ENCODE peak calls at places on chromosomes 6 and 20, in five cellular contexts. One of them, this sample, is unnamed.

GRCh38 chr20:35286077-35286898 is 1.7 kb upstream of the EIF6 start:
- DNase-seq in ovary: no peak
- DNase-seq in breast epithelium: no peak
- DNase-seq in HepG2: peak
- DNase-seq in brain microvascular endothelial cell: no peak
- DNase-seq in this sample: no peak

GRCh38 chr6:7433211-7433610 is 43.6 kb downstream of the RIOK1 start:
- DNase-seq in ovary: no peak
- DNase-seq in HepG2: no peak
- DNase-seq in brain microvascular endothelial cell: no peak
- DNase-seq in breast epithelium: no peak
- DNase-seq in this sample: no peak

GRCh38 chr20:63859166-63859699 is 2.1 kb upstream of the ABHD16B start:
- DNase-seq in HepG2: no peak
- DNase-seq in breast epithelium: no peak
- DNase-seq in brain microvascular endothelial cell: no peak
- DNase-seq in ovary: no peak
- DNase-seq in this sample: no peak

GRCh38 chr20:419556-420168 is 11.6 kb downstream of the RBCK1 start:
- DNase-seq in HepG2: no peak
- DNase-seq in ovary: no peak
- DNase-seq in brain microvascular endothelial cell: no peak
- DNase-seq in breast epithelium: no peak
- DNase-seq in this sample: no peak

GRCh38 chr20:49433387-49433786 is 49.1 kb downstream of the KCNB1 start:
- DNase-seq in brain microvascular endothelial cell: no peak
- DNase-seq in ovary: no peak
- DNase-seq in breast epithelium: no peak
- DNase-seq in HepG2: no peak
- DNase-seq in this sample: no peak

GRCh38 chr6:15244605-15245360 is 1.1 kb upstream of the JARID2 start:
- DNase-seq in HepG2: peak
- DNase-seq in breast epithelium: peak
- DNase-seq in ovary: peak
- DNase-seq in brain microvascular endothelial cell: no peak
- DNase-seq in this sample: peak

GRCh38 chr20:20711413-20711812 is 1.0 kb downstream of the RALGAPA2 start:
- DNase-seq in breast epithelium: no peak
- DNase-seq in ovary: no peak
- DNase-seq in HepG2: no peak
- DNase-seq in brain microvascular endothelial cell: no peak
- DNase-seq in this sample: no peak

GRCh38 chr20:37120497-37120896 is 24.7 kb upstream of the RBL1 start:
- DNase-seq in HepG2: no peak
- DNase-seq in brain microvascular endothelial cell: no peak
- DNase-seq in ovary: no peak
- DNase-seq in breast epithelium: no peak
- DNase-seq in this sample: no peak

GRCh38 chr6:3363296-3364025 is 93.4 kb downstream of the SLC22A23 start:
- DNase-seq in ovary: no peak
- DNase-seq in brain microvascular endothelial cell: no peak
- DNase-seq in HepG2: peak
- DNase-seq in breast epithelium: peak
- DNase-seq in this sample: peak

GRCh38 chr20:46111028-46111835 is 6.9 kb upstream of the CD40 start:
- DNase-seq in HepG2: no peak
- DNase-seq in ovary: no peak
- DNase-seq in breast epithelium: no peak
- DNase-seq in brain microvascular endothelial cell: no peak
- DNase-seq in this sample: no peak

GRCh38 chr6:38262041-38262440 is 377.7 kb downstream of the BTBD9 start:
- DNase-seq in HepG2: peak
- DNase-seq in ovary: no peak
- DNase-seq in breast epithelium: no peak
- DNase-seq in brain microvascular endothelial cell: peak
- DNase-seq in this sample: peak

GRCh38 chr6:89978749-89979145 is 84.5 kb downstream of the GJA10 start:
- DNase-seq in brain microvascular endothelial cell: no peak
- DNase-seq in HepG2: no peak
- DNase-seq in breast epithelium: no peak
- DNase-seq in ovary: no peak
- DNase-seq in this sample: no peak

GRCh38 chr6:43628392-43629103 is 516 bp downstream of the GTPBP2 start:
- DNase-seq in brain microvascular endothelial cell: peak
- DNase-seq in breast epithelium: peak
- DNase-seq in ovary: peak
- DNase-seq in HepG2: peak
- DNase-seq in this sample: peak

GRCh38 chr20:764255-764654 is 4.0 kb downstream of the SLC52A3 start:
- DNase-seq in breast epithelium: no peak
- DNase-seq in HepG2: no peak
- DNase-seq in brain microvascular endothelial cell: no peak
- DNase-seq in ovary: no peak
- DNase-seq in this sample: no peak

GRCh38 chr20:23125625-23126191 is 39.6 kb upstream of the CD93 start:
- DNase-seq in ovary: no peak
- DNase-seq in HepG2: no peak
- DNase-seq in breast epithelium: no peak
- DNase-seq in brain microvascular endothelial cell: peak
- DNase-seq in this sample: no peak

GRCh38 chr6:159267165-159267564 is 98.0 kb downstream of the FNDC1 start:
- DNase-seq in breast epithelium: no peak
- DNase-seq in brain microvascular endothelial cell: peak
- DNase-seq in HepG2: no peak
- DNase-seq in ovary: no peak
- DNase-seq in this sample: peak

GRCh38 chr20:63372971-63373885 is 12.1 kb upstream of the CHRNA4 start:
- DNase-seq in brain microvascular endothelial cell: no peak
- DNase-seq in HepG2: no peak
- DNase-seq in ovary: no peak
- DNase-seq in breast epithelium: no peak
- DNase-seq in this sample: no peak

GRCh38 chr6:79586548-79586947 is 44.6 kb upstream of the SH3BGRL2 start:
- DNase-seq in brain microvascular endothelial cell: peak
- DNase-seq in breast epithelium: no peak
- DNase-seq in ovary: no peak
- DNase-seq in HepG2: peak
- DNase-seq in this sample: peak

GRCh38 chr6:130010387-130010786 is 8.0 kb upstream of the L3MBTL3 start:
- DNase-seq in HepG2: no peak
- DNase-seq in brain microvascular endothelial cell: no peak
- DNase-seq in breast epithelium: no peak
- DNase-seq in ovary: no peak
- DNase-seq in this sample: no peak

GRCh38 chr6:145406733-145407256 is 328.5 kb downstream of the EPM2A start:
- DNase-seq in ovary: no peak
- DNase-seq in HepG2: no peak
- DNase-seq in breast epithelium: no peak
- DNase-seq in brain microvascular endothelial cell: no peak
- DNase-seq in this sample: no peak

GRCh38 chr6:36136034-36136433 is 5.7 kb downstream of the MAPK13 start:
- DNase-seq in ovary: no peak
- DNase-seq in breast epithelium: no peak
- DNase-seq in brain microvascular endothelial cell: no peak
- DNase-seq in HepG2: no peak
- DNase-seq in this sample: no peak

GRCh38 chr20:62049342-62050165 is 16.1 kb downstream of the TAF4 start:
- DNase-seq in brain microvascular endothelial cell: no peak
- DNase-seq in ovary: no peak
- DNase-seq in breast epithelium: no peak
- DNase-seq in HepG2: no peak
- DNase-seq in this sample: no peak

GRCh38 chr6:35139924-35140524 is 1.1 kb downstream of the TCP11 start:
- DNase-seq in brain microvascular endothelial cell: peak
- DNase-seq in breast epithelium: no peak
- DNase-seq in HepG2: peak
- DNase-seq in ovary: peak
- DNase-seq in this sample: peak

GRCh38 chr6:88814909-88815308 is 148.5 kb downstream of the RNGTT start:
- DNase-seq in ovary: no peak
- DNase-seq in breast epithelium: no peak
- DNase-seq in HepG2: peak
- DNase-seq in brain microvascular endothelial cell: no peak
- DNase-seq in this sample: peak

GRCh38 chr6:38110407-38111025 is 291.0 kb downstream of the ZFAND3 start:
- DNase-seq in ovary: no peak
- DNase-seq in breast epithelium: no peak
- DNase-seq in brain microvascular endothelial cell: no peak
- DNase-seq in HepG2: no peak
- DNase-seq in this sample: no peak

GRCh38 chr20:15482525-15482924 is 1090.7 kb downstream of the KIF16B start:
- DNase-seq in breast epithelium: no peak
- DNase-seq in brain microvascular endothelial cell: no peak
- DNase-seq in HepG2: no peak
- DNase-seq in ovary: no peak
- DNase-seq in this sample: no peak
- TF ChIP-seq CTCF in breast epithelium: no peak
- TF ChIP-seq CTCF in brain microvascular endothelial cell: no peak
- TF ChIP-seq CTCF in HepG2: no peak
- TF ChIP-seq CTCF in ovary: no peak
- TF ChIP-seq CTCF in this sample: no peak

GRCh38 chr20:4119854-4120209 is 104.5 kb upstream of the RNF24 start:
- DNase-seq in breast epithelium: no peak
- DNase-seq in brain microvascular endothelial cell: no peak
- DNase-seq in HepG2: no peak
- DNase-seq in ovary: no peak
- DNase-seq in this sample: no peak
- H3K27ac ChIP-seq in breast epithelium: no peak
- H3K27ac ChIP-seq in brain microvascular endothelial cell: peak
- H3K27ac ChIP-seq in HepG2: no peak
- H3K27ac ChIP-seq in ovary: no peak
- H3K27ac ChIP-seq in this sample: peak

GRCh38 chr20:47785900-47786762 is 850 bp upstream of the SULF2 start:
- DNase-seq in HepG2: peak
- DNase-seq in ovary: peak
- DNase-seq in brain microvascular endothelial cell: peak
- DNase-seq in breast epithelium: peak
- DNase-seq in this sample: peak
- TF ChIP-seq CTCF in HepG2: peak
- TF ChIP-seq CTCF in ovary: no peak
- TF ChIP-seq CTCF in brain microvascular endothelial cell: peak
- TF ChIP-seq CTCF in breast epithelium: peak
- TF ChIP-seq CTCF in this sample: peak

DNA sequence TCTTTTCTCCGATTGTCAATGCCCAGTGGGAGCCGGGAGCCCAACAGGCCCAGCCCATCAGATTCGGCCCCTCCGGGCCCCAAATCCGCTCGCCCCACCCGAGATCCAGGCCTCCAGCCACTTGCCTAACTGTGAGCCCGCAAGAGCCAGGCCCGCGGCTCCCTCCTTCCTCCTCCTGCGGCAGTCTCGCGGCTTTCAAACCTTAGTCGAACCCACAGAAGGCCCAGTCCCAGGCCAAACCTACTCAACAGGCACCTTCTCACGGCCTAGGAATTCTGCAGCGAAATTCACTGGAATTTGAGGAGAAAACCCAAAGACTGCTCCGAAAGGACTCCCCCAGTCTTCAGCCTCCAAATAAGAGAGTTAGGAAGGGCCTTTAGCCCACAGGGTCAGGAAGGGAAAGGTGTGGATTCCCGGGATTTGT is 2.8 kb upstream of the TFAP2A start:
- DNase-seq in ovary: no peak
- DNase-seq in brain microvascular endothelial cell: no peak
- DNase-seq in HepG2: no peak
- DNase-seq in breast epithelium: no peak
- DNase-seq in this sample: no peak
- H3K27ac ChIP-seq in ovary: no peak
- H3K27ac ChIP-seq in brain microvascular endothelial cell: no peak
- H3K27ac ChIP-seq in HepG2: no peak
- H3K27ac ChIP-seq in breast epithelium: peak
- H3K27ac ChIP-seq in this sample: peak

DNA sequence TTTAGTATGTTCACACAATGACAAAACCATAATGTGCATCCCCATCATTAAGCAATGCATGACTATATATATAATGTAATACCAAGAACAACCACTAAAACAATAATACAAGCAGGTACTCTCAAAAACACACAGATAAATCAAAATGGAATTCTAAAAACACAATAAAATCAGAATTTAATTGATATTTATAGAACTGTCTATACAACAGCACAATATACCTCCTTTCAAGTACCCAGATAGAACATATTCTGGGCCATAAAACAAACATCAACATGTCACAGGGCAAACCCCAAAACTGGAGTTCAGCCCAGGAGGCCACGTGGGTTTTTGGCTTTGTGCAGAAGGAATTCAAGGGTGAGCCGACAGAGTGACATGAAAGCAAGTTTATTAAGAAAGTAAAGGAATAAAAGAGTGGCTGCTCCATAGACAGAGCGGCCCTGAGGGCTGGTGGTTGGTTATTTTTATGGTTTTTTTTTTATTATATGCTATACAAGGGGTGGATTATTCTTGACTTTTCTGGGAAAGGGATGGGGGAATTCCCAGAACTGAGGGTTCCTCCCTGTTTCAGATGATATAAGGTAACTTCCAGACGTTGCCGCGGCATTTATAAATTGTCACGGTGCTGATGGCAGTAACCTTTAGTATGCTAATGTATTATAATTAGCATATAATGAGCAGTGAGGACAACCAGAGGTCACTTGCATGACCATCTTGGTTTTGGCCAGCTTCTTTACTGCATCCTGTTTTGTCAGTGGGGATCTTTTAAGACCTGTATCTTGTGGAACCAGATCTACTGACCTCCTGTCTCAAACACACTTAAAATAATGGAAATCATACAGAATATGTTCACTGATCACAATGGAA is 5.6 kb downstream of the RAB23 start:
- DNase-seq in brain microvascular endothelial cell: no peak
- DNase-seq in HepG2: no peak
- DNase-seq in breast epithelium: peak
- DNase-seq in ovary: no peak
- DNase-seq in this sample: no peak
- TF ChIP-seq CTCF in brain microvascular endothelial cell: peak
- TF ChIP-seq CTCF in HepG2: no peak
- TF ChIP-seq CTCF in breast epithelium: no peak
- TF ChIP-seq CTCF in ovary: no peak
- TF ChIP-seq CTCF in this sample: no peak